ENCODE peak calls at places on chromosomes 16 and 17, in six cellular contexts. One of them, this sample, is unnamed.

GRCh38 chr16:70418274-70418992 is 20.5 kb downstream of the ST3GAL2 start:
- DNase-seq in AG10803: no peak
- DNase-seq in retinal pigment epithelial cell: no peak
- DNase-seq in mammary epithelial cell: no peak
- DNase-seq in tibial artery: no peak
- DNase-seq in esophagus muscularis mucosa: no peak
- DNase-seq in this sample: no peak

GRCh38 chr16:87431926-87432325 is 39.8 kb downstream of the MAP1LC3B start:
- DNase-seq in AG10803: peak
- DNase-seq in retinal pigment epithelial cell: no peak
- DNase-seq in mammary epithelial cell: peak
- DNase-seq in tibial artery: no peak
- DNase-seq in esophagus muscularis mucosa: no peak
- DNase-seq in this sample: no peak

GRCh38 chr17:3004925-3005324 is 58.5 kb downstream of the OR1D5 start:
- DNase-seq in AG10803: no peak
- DNase-seq in retinal pigment epithelial cell: no peak
- DNase-seq in mammary epithelial cell: no peak
- DNase-seq in tibial artery: peak
- DNase-seq in esophagus muscularis mucosa: no peak
- DNase-seq in this sample: no peak

GRCh38 chr16:75379911-75380847 is 53.1 kb downstream of the CFDP1 start:
- DNase-seq in AG10803: no peak
- DNase-seq in retinal pigment epithelial cell: no peak
- DNase-seq in mammary epithelial cell: no peak
- DNase-seq in tibial artery: no peak
- DNase-seq in esophagus muscularis mucosa: no peak
- DNase-seq in this sample: no peak

GRCh38 chr17:1241904-1242303 is 28.3 kb upstream of the BHLHA9 start:
- DNase-seq in AG10803: peak
- DNase-seq in retinal pigment epithelial cell: no peak
- DNase-seq in mammary epithelial cell: no peak
- DNase-seq in tibial artery: no peak
- DNase-seq in esophagus muscularis mucosa: no peak
- DNase-seq in this sample: no peak

GRCh38 chr17:19329839-19330238 is 32.7 kb downstream of the B9D1 start:
- DNase-seq in AG10803: no peak
- DNase-seq in retinal pigment epithelial cell: no peak
- DNase-seq in mammary epithelial cell: no peak
- DNase-seq in tibial artery: peak
- DNase-seq in esophagus muscularis mucosa: no peak
- DNase-seq in this sample: no peak

GRCh38 chr16:29757950-29758466 is 12.2 kb upstream of the C16orf54 start:
- DNase-seq in AG10803: peak
- DNase-seq in retinal pigment epithelial cell: peak
- DNase-seq in mammary epithelial cell: no peak
- DNase-seq in tibial artery: no peak
- DNase-seq in esophagus muscularis mucosa: no peak
- DNase-seq in this sample: no peak

GRCh38 chr17:38418693-38419507 is 9.4 kb upstream of the ARHGAP23 start:
- DNase-seq in AG10803: no peak
- DNase-seq in retinal pigment epithelial cell: no peak
- DNase-seq in mammary epithelial cell: no peak
- DNase-seq in tibial artery: no peak
- DNase-seq in esophagus muscularis mucosa: no peak
- DNase-seq in this sample: no peak

GRCh38 chr17:51059781-51060180 is 60.9 kb downstream of the SPAG9 start:
- DNase-seq in AG10803: peak
- DNase-seq in retinal pigment epithelial cell: peak
- DNase-seq in mammary epithelial cell: no peak
- DNase-seq in tibial artery: no peak
- DNase-seq in esophagus muscularis mucosa: no peak
- DNase-seq in this sample: no peak

GRCh38 chr17:21678451-21679081 is 13.8 kb upstream of the KCNJ18 start:
- DNase-seq in AG10803: no peak
- DNase-seq in retinal pigment epithelial cell: no peak
- DNase-seq in mammary epithelial cell: no peak
- DNase-seq in tibial artery: peak
- DNase-seq in esophagus muscularis mucosa: no peak
- DNase-seq in this sample: no peak

GRCh38 chr16:1054660-1055556 is 17.6 kb upstream of the SSTR5 start:
- DNase-seq in AG10803: peak
- DNase-seq in retinal pigment epithelial cell: no peak
- DNase-seq in mammary epithelial cell: peak
- DNase-seq in tibial artery: no peak
- DNase-seq in esophagus muscularis mucosa: no peak
- DNase-seq in this sample: no peak

GRCh38 chr17:34370997-34371395 is 8.0 kb upstream of the CCL1 start:
- DNase-seq in AG10803: no peak
- DNase-seq in retinal pigment epithelial cell: no peak
- DNase-seq in mammary epithelial cell: peak
- DNase-seq in tibial artery: no peak
- DNase-seq in esophagus muscularis mucosa: no peak
- DNase-seq in this sample: peak

GRCh38 chr16:82633964-82634600 is 7.3 kb downstream of the CDH13 start:
- DNase-seq in AG10803: peak
- DNase-seq in retinal pigment epithelial cell: no peak
- DNase-seq in mammary epithelial cell: peak
- DNase-seq in tibial artery: peak
- DNase-seq in esophagus muscularis mucosa: no peak
- DNase-seq in this sample: no peak

GRCh38 chr17:65104973-65105372 is 32.2 kb upstream of the RGS9 start:
- DNase-seq in AG10803: no peak
- DNase-seq in retinal pigment epithelial cell: no peak
- DNase-seq in mammary epithelial cell: no peak
- DNase-seq in tibial artery: no peak
- DNase-seq in esophagus muscularis mucosa: no peak
- DNase-seq in this sample: no peak

GRCh38 chr17:33651631-33652030 is 358.5 kb upstream of the ASIC2 start:
- DNase-seq in AG10803: peak
- DNase-seq in retinal pigment epithelial cell: no peak
- DNase-seq in mammary epithelial cell: peak
- DNase-seq in tibial artery: no peak
- DNase-seq in esophagus muscularis mucosa: no peak
- DNase-seq in this sample: no peak

GRCh38 chr16:24819462-24820040 is 26.2 kb upstream of the SLC5A11 start:
- DNase-seq in AG10803: peak
- DNase-seq in retinal pigment epithelial cell: no peak
- DNase-seq in mammary epithelial cell: no peak
- DNase-seq in tibial artery: no peak
- DNase-seq in esophagus muscularis mucosa: no peak
- DNase-seq in this sample: no peak

GRCh38 chr16:79282806-79283205 is 317.7 kb downstream of the MAF start:
- DNase-seq in AG10803: no peak
- DNase-seq in retinal pigment epithelial cell: no peak
- DNase-seq in mammary epithelial cell: no peak
- DNase-seq in tibial artery: no peak
- DNase-seq in esophagus muscularis mucosa: no peak
- DNase-seq in this sample: no peak

DNA sequence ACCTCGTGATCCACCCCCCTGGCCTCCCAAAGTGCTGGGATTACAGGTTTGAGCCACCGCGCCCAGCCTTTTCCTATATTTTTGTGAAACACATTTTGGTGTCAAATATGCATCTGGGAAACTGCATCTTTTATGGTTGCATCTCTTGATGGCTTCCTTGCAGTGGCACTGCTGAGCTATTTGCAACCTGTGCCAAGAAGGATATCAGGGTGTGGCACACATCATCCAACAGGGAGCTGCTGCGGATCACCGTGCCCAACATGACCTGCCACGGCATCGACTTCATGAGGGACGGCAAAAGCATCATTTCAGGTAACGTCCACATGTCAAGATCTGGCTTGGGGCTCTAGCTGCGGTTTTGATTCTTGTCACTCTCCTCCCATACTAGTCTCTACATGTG is 16.8 kb upstream of the USP43 start:
- DNase-seq in AG10803: no peak
- DNase-seq in retinal pigment epithelial cell: no peak
- DNase-seq in mammary epithelial cell: peak
- DNase-seq in tibial artery: no peak
- DNase-seq in esophagus muscularis mucosa: no peak
- DNase-seq in this sample: no peak
- TF ChIP-seq CTCF in AG10803: no peak
- TF ChIP-seq CTCF in retinal pigment epithelial cell: no peak
- TF ChIP-seq CTCF in mammary epithelial cell: no peak
- TF ChIP-seq CTCF in tibial artery: no peak
- TF ChIP-seq CTCF in esophagus muscularis mucosa: no peak
- TF ChIP-seq CTCF in this sample: no peak

DNA sequence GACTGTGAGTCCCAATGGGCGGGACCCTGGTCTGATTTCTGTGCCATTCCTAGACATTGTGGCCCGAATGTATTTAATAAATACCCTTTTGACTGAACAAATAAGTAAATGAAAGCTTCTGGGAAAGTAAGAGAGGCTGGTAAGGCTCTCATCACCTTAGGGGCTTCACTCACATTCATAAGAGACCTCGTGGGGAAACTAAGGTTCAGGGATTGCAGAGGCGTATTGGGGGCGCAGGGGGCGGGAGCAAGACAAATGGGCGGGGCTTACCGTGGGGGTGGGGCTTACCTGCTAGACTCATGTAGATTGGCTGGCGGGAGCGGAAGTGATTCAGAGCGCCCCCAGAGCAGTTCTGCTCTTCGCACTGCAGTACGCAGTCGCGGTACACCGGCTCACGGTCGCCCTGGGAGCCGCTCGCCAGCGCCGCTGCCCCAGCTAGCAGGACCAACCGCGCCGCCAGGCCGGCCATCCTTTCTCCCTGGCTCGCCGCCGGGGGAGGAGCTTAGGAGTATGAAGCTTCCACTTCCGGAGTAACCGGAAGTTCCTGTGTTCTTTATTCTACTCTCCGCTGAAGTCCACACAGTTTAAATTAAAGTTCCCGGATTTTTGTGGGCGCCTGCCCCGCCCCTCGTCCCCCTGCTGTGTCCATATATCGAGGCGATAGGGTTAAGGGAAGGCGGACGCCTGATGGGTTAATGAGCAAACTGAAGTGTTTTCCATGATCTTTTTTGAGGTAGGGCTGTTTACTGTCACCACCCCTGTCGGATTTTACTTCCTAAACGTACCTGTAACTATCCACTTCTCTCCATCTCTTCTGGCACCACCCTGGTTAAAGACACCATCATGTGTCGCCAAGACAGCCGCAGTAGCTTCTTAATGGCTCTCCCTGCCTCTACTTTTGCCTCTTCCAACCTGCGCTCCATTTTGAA is at the start of gene PGAP3:
- DNase-seq in AG10803: peak
- DNase-seq in retinal pigment epithelial cell: peak
- DNase-seq in mammary epithelial cell: peak
- DNase-seq in tibial artery: peak
- DNase-seq in esophagus muscularis mucosa: peak
- DNase-seq in this sample: peak
- TF ChIP-seq CTCF in AG10803: no peak
- TF ChIP-seq CTCF in retinal pigment epithelial cell: no peak
- TF ChIP-seq CTCF in mammary epithelial cell: no peak
- TF ChIP-seq CTCF in tibial artery: no peak
- TF ChIP-seq CTCF in esophagus muscularis mucosa: no peak
- TF ChIP-seq CTCF in this sample: no peak

DNA sequence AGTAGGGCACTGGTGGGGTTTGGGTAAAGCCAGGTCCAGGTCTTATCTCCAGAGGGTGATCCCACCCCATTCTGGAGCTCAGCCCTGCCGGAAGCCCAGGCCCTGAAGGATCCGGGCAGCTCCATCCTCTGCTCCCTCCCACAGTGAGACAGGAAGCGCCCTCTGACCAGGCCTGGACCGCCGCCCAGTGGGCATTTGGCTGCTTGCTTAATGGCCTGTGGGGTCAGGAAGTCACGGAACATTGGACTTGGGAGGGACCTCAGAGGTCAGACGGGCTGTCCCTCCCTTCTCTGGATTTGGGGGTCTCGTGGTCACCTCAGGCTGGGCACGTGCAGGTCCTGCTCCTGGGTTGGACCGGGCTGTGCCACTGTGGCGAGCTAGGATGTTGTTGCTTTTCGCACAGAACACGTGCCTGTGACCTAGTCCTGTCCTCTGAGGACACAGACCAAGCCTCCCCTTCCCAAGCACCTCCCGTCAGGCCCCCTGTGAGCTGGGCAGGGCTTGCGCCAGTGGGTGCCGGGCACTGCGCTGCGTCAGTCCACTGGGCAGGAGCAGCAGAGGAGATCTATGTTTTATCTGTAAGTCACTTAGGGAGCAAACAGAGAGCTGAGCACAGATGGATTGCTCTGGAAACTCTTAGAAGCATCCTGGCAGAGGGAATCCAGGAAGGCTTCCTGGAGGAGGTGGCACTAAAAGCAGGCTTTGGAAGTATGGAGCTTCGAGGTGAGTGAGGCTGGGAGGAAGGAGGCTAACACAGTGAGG is 49.4 kb upstream of the GSE1 start:
- DNase-seq in AG10803: peak
- DNase-seq in retinal pigment epithelial cell: no peak
- DNase-seq in mammary epithelial cell: no peak
- DNase-seq in tibial artery: peak
- DNase-seq in esophagus muscularis mucosa: no peak
- DNase-seq in this sample: no peak
- TF ChIP-seq CTCF in AG10803: no peak
- TF ChIP-seq CTCF in retinal pigment epithelial cell: no peak
- TF ChIP-seq CTCF in mammary epithelial cell: no peak
- TF ChIP-seq CTCF in tibial artery: peak
- TF ChIP-seq CTCF in esophagus muscularis mucosa: peak
- TF ChIP-seq CTCF in this sample: peak

DNA sequence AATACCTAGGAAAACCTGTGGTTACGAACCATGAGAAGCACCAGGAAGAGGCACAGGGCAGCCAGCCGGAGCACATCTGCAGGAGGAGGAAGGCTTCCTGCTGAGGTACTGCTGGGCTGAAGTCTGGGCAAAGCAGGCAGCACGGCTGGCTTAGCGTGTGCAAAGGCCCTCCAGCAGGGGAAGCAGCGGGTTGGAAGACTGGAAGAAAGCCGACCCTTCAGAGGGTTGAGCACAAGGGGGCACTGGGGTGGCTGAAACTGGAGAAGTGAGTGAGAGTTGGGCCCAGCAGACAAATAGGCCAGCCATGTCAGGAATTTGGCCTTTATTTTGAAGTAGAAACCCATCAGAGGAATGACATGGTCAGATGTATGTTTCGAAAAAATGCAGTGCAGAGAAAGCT is 12.1 kb upstream of the HSD3B7 start:
- DNase-seq in AG10803: no peak
- DNase-seq in retinal pigment epithelial cell: no peak
- DNase-seq in mammary epithelial cell: no peak
- DNase-seq in tibial artery: no peak
- DNase-seq in esophagus muscularis mucosa: no peak
- DNase-seq in this sample: no peak
- TF ChIP-seq CTCF in AG10803: peak
- TF ChIP-seq CTCF in retinal pigment epithelial cell: peak
- TF ChIP-seq CTCF in mammary epithelial cell: no peak
- TF ChIP-seq CTCF in tibial artery: no peak
- TF ChIP-seq CTCF in esophagus muscularis mucosa: no peak
- TF ChIP-seq CTCF in this sample: peak

DNA sequence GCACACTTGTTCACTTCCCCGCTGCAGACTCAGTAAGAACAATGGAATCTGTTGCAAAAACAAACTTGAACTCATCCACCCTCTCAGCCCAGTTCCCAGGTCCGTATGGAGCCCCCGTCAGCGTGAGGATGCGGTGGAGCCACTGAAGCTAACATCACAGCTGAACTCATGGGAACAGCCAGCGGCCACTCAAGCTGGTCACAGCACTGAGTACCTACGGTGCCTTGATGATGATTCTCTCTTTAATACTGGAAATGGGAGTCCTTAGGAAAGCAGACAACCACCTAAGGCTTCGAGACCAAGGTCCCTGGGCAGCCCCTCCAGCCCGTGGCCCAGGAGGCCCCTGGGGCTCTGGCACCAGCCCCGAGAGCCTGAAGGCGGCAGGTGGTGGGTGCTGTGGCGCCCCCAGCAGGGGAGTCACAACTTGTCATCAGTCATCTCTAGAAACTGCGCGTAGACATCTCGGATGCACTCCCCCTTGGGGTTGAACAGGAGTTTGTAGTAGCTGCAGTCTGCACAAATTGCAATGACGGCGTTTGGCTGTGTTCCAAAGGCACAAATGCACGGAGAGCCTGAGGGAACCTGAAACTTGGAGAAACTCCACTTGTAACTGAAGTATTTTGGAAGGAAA is 31.0 kb upstream of the RHOT1 start:
- DNase-seq in AG10803: no peak
- DNase-seq in retinal pigment epithelial cell: no peak
- DNase-seq in mammary epithelial cell: no peak
- DNase-seq in tibial artery: peak
- DNase-seq in esophagus muscularis mucosa: no peak
- DNase-seq in this sample: peak
- TF ChIP-seq CTCF in AG10803: peak
- TF ChIP-seq CTCF in retinal pigment epithelial cell: peak
- TF ChIP-seq CTCF in mammary epithelial cell: no peak
- TF ChIP-seq CTCF in tibial artery: no peak
- TF ChIP-seq CTCF in esophagus muscularis mucosa: peak
- TF ChIP-seq CTCF in this sample: peak

This sample was measured in osteocyte.